ENCODE peak calls at places on chromosome 14, in nine cellular contexts. G is gastrocnemius medialis, U is stomach, Q is right lobe of liver, M is ovary, C is heart left ventricle, N is HCT116, Y is lower leg skin, O is H54. S is an unnamed sample.

GRCh38 chr14:85222344-85222743 is 307.6 kb upstream of the FLRT2 start:
- DNase-seq in G (no peak), U (no peak), Q (no peak), M (no peak), C (no peak), N (no peak), Y (no peak), O (no peak), S (no peak)

GRCh38 chr14:61247935-61248334 is 33.2 kb downstream of the TMEM30B start:
- DNase-seq in G (no peak), U (no peak), Q (no peak), M (no peak), C (no peak), N (no peak), Y (no peak), O (no peak), S (no peak)

GRCh38 chr14:95410838-95411237 is 91.1 kb upstream of the CLMN start:
- DNase-seq in G (no peak), U (no peak), Q (no peak), M (no peak), C (no peak), N (no peak), Y (no peak), O (no peak), S (no peak)

GRCh38 chr14:93042968-93043940 is 72.5 kb downstream of the ITPK1 start:
- DNase-seq in G (peak), U (peak), Q (peak), M (no peak), C (peak), N (peak), Y (peak), O (peak), S (peak)

GRCh38 chr14:53896773-53897172 is 59.9 kb downstream of the BMP4 start:
- DNase-seq in G (no peak), U (no peak), Q (no peak), M (no peak), C (no peak), N (no peak), Y (no peak), O (no peak), S (no peak)

GRCh38 chr14:70514168-70515069 is 20.4 kb downstream of the ADAM20 start:
- DNase-seq in G (no peak), U (no peak), Q (no peak), M (no peak), C (no peak), N (no peak), Y (no peak), O (no peak), S (no peak)

GRCh38 chr14:98210045-98210678 is 1061.8 kb downstream of the BCL11B start:
- DNase-seq in G (no peak), U (no peak), Q (no peak), M (no peak), C (no peak), N (no peak), Y (no peak), O (no peak), S (no peak)

GRCh38 chr14:93960108-93960475 is 16.3 kb downstream of the ASB2 start:
- DNase-seq in G (no peak), U (no peak), Q (no peak), M (no peak), C (no peak), N (no peak), Y (no peak), O (no peak), S (no peak)

GRCh38 chr14:26255213-26255612 is 342.6 kb downstream of the NOVA1 start:
- DNase-seq in G (no peak), U (no peak), Q (no peak), M (no peak), C (no peak), N (no peak), Y (peak), O (no peak), S (no peak)

GRCh38 chr14:105399441-105399775 is 1.1 kb downstream of the TEX22 start:
- DNase-seq in G (no peak), U (no peak), Q (peak), M (no peak), C (peak), N (no peak), Y (no peak), O (no peak), S (no peak)

GRCh38 chr14:70315942-70316341 is 43.5 kb downstream of the COX16 start:
- DNase-seq in G (no peak), U (no peak), Q (no peak), M (no peak), C (no peak), N (no peak), Y (no peak), O (no peak), S (no peak)

GRCh38 chr14:44035707-44036106 is 471.4 kb downstream of the FSCB start:
- DNase-seq in G (no peak), U (no peak), Q (no peak), M (no peak), C (no peak), N (no peak), Y (no peak), O (no peak), S (no peak)

GRCh38 chr14:65011559-65011958 is 24.9 kb downstream of the FNTB start:
- DNase-seq in G (no peak), U (no peak), Q (no peak), M (no peak), C (no peak), N (no peak), Y (no peak), O (no peak), S (no peak)

GRCh38 chr14:102187044-102187443 is 47.3 kb downstream of the WDR20 start:
- DNase-seq in G (no peak), U (no peak), Q (no peak), M (no peak), C (no peak), N (peak), Y (peak), O (peak), S (no peak)

GRCh38 chr14:94992046-94992445 is 165.3 kb downstream of the DICER1 start:
- DNase-seq in G (no peak), U (no peak), Q (no peak), M (no peak), C (no peak), N (no peak), Y (no peak), O (no peak), S (no peak)

DNA sequence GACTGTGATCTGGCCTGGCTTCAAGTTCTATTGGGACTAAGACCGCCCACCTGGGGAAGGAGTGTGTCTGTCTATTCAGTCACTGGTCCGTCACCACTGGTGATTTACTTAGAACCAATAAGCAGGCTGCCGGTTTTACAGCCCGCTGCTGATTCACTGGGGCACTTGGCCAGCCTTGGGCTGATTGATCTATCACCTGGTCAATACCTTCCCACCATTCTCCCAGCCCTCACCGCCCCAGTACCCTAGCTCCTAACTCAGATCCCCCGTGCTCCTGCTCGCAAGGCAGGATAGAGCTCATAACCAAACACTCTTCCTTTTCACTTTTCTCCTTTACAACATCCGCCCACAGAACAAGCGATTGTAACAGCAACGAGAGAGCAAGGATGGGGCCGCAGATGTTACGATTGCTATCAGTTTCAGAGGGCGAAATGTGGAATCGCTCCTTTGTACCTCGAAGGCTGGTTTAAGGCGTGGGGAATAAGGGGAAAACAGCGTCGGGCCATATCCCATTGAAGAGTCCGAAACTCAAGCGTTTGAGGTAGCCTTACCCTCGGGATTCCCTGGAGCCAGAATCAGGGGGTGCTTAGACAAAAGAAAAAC is 672 bp downstream of the RDH11 start:
- DNase-seq in G (no peak), U (peak), Q (peak), M (peak), C (peak), N (peak), Y (peak), O (peak), S (peak)
- TF ChIP-seq POLR2A in G (no peak), U (no peak), Q (peak), M (no peak), C (no peak), N (peak), Y (no peak), O (peak), S (peak)

DNA sequence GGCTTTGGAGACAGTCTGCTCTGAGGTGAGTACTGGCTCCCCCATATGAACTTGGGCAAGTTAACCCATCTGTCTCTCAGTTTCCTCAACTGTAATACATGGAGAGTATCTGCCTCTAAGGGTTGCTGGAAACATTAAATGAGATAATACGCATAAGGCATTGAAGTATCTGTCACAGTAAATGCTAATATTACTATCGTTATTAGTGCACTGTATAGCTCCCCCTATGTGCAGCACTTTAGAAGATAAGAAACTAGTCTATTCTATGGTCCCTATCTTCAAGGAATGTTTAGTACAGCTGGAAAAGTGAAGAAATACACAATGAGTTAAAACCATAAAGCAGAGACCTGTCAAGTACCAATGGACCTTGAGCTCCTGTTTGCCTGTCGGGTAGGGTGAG is 51.7 kb upstream of the CFL2 start:
- DNase-seq in G (no peak), U (no peak), Q (no peak), M (no peak), C (no peak), N (no peak), Y (no peak), O (no peak), S (no peak)
- TF ChIP-seq POLR2A in G (no peak), U (no peak), Q (no peak), M (no peak), C (no peak), N (no peak), Y (no peak), O (no peak), S (no peak)

GRCh38 chr14:50231475-50232275 is at the start of gene SOS2:
- DNase-seq in G (peak), U (peak), Q (peak), M (peak), C (peak), N (peak), Y (peak), O (peak), S (peak)
- TF ChIP-seq POLR2A in G (peak), U (peak), Q (peak), M (peak), C (peak), N (peak), Y (peak), O (peak), S (peak)

DNA sequence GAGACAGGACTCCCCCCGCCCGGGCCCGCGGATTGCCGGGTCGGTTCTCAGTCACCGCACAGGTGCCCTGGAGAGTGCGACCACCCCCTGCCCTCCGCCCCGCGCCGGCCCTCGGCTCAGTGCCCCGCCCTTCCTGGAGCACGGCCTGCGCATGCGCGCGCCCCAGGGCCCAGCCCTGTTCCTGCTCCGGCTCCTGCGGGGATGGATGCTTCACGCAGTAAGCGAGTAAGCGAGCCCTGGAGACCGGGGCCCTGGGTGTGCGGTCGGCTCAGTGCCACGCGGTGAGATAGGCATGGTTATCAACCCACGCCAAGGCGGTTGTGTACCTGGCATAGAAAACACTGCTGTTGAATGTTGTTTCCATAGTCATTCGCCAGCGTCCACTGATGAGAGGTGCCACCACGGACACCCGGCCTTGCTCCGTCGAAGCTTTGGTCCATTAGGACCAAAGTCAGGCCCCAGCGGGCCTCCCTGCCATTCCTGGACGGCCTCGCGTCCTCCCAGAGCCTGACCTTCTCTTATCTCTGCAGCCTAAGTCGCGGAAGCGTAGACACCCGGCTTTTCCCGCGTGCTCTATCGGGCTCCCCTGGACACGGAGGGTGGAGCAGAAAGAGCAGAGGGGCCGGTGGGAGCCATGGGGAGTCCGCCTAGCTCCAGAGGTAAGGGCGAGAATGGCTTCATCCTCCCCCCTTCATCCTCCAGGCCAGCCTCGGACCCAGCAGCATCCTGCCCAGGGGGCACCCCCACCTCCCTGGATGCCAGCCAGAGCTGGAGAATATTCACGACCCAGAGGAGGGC is 90.6 kb downstream of the PAPOLA start:
- DNase-seq in G (no peak), U (peak), Q (peak), M (no peak), C (peak), N (no peak), Y (no peak), O (no peak), S (peak)
- TF ChIP-seq POLR2A in G (no peak), U (no peak), Q (no peak), M (no peak), C (no peak), N (no peak), Y (no peak), O (no peak), S (no peak)

GRCh38 chr14:22871200-22871961 is at the start of gene LRP10:
- DNase-seq in G (peak), U (peak), Q (peak), M (peak), C (peak), N (peak), Y (peak), O (peak), S (peak)

GRCh38 chr14:22870811-22871199 is 735 bp upstream of the LRP10 start:
- DNase-seq in G (no peak), U (no peak), Q (no peak), M (no peak), C (no peak), N (no peak), Y (no peak), O (no peak), S (peak)

GRCh38 chr14:22872833-22873520 is 1.4 kb downstream of the LRP10 start:
- DNase-seq in G (no peak), U (no peak), Q (no peak), M (no peak), C (no peak), N (no peak), Y (no peak), O (no peak), S (no peak)

GRCh38 chr14:22875003-22875747 is 3.6 kb downstream of the LRP10 start:
- DNase-seq in G (no peak), U (no peak), Q (no peak), M (no peak), C (no peak), N (no peak), Y (no peak), O (no peak), S (no peak)

GRCh38 chr14:22871962-22872832 is 657 bp downstream of the LRP10 start:
- DNase-seq in G (peak), U (peak), Q (peak), M (peak), C (peak), N (peak), Y (peak), O (peak), S (peak)
- TF ChIP-seq POLR2A in G (peak), U (no peak), Q (no peak), M (peak), C (no peak), N (no peak), Y (no peak), O (peak), S (no peak)